ENCODE peak calls at places on chromosomes 11 and 22, in four cellular contexts. T, G, J and Z are unnamed samples.

GRCh38 chr22:44063462-44064371 is 39.6 kb downstream of the PARVB start:
- DNase-seq in T (no peak), G (no peak), J (no peak), Z (no peak)

GRCh38 chr11:73204711-73205121 is 13.4 kb upstream of the P2RY2 start:
- DNase-seq in T (no peak), G (no peak), J (no peak), Z (no peak)

GRCh38 chr22:26565181-26565580 is 24.8 kb downstream of the TPST2 start:
- DNase-seq in T (no peak), G (no peak), J (no peak), Z (peak; percentile 14)

GRCh38 chr11:35373284-35373933 is 45.9 kb downstream of the SLC1A2 start:
- DNase-seq in T (no peak), G (no peak), J (peak; percentile 74), Z (no peak)

GRCh38 chr11:43268786-43269185 is 43.0 kb upstream of the API5 start:
- DNase-seq in T (no peak), G (no peak), J (no peak), Z (no peak)

GRCh38 chr11:64713031-64713780 is 9.8 kb downstream of the NRXN2 start:
- DNase-seq in T (no peak), G (no peak), J (peak; percentile 48), Z (peak; percentile 36)

GRCh38 chr22:43921361-43921760 is 2.2 kb upstream of the PNPLA3 start:
- DNase-seq in T (no peak), G (peak; percentile 65), J (no peak), Z (no peak)

GRCh38 chr22:20015971-20016733 is 471 bp downstream of the ARVCF start:
- DNase-seq in T (peak; percentile 28), G (no peak), J (peak; percentile 12), Z (no peak)

GRCh38 chr11:35303596-35304392 is 115.6 kb downstream of the SLC1A2 start:
- DNase-seq in T (peak; percentile 87), G (peak; percentile 11), J (peak; percentile 83), Z (no peak)

GRCh38 chr11:21056644-21057043 is 387.3 kb downstream of the NELL1 start:
- DNase-seq in T (no peak), G (no peak), J (no peak), Z (no peak)

GRCh38 chr11:12077535-12078280 is 32.7 kb upstream of the MICAL2 start:
- DNase-seq in T (no peak), G (no peak), J (no peak), Z (no peak)

GRCh38 chr22:40036591-40037225 is 42.0 kb downstream of the FAM83F start:
- DNase-seq in T (peak; percentile 32), G (peak; percentile 49), J (peak; percentile 82), Z (peak; percentile 59)

DNA sequence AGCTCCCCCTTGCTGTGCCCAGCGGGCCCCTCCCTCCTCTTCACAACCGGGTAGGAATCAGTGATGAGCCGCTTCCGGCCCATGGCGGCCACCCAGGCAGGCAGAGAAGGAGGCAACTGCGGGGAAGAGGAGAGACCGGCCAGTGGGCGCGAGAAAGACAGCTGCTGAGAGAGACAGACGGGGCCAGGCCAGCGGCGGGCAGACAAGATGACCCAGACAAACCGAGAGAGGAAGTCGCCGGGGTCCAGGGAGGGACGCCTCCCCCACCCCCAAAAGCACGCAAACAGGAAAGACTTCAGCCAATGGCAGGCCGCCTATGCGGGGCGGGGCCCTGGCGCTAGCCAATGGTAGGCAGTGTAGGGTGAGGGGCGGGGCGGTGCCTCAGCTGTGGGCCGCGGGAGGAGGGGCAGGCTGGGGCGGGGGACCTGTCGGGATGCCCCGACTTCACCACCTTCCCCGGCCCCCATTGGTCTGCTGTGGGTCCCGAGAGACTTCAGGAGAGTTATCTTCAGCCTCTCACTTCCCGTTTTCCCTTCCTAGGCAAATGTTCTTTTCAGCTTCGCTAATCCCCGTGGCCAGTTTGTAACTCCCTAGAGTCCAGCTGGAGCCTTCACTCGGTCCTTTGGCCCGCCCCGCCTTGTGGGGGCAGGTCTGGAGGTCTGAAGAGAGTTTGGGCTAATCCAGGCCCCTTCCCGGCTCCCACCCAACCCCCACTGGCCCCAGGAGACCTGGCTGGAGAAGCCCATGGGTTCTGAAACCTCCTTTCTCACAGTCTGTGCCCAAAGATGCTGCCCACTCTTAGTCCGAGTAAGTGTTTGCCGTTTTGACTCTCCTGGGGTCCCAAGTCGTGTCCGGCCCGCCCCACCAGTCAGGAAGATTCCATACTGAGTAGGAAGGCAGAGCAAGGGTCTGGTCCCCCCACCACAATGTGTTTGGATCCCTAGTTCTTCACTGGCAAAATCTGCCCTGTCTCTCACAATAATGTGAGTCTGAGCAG is at the start of gene POLD4:
- DNase-seq in T (peak; percentile 99), G (peak; percentile 97), J (peak; percentile 97), Z (peak; percentile 95)
- H3K27ac ChIP-seq in T (peak within 1 kb of the TSS; percentile 99), G (peak within 1 kb of the TSS; percentile 97), J (peak within 1 kb of the TSS; percentile 93), Z (peak within 1 kb of the TSS; percentile 97)

DNA sequence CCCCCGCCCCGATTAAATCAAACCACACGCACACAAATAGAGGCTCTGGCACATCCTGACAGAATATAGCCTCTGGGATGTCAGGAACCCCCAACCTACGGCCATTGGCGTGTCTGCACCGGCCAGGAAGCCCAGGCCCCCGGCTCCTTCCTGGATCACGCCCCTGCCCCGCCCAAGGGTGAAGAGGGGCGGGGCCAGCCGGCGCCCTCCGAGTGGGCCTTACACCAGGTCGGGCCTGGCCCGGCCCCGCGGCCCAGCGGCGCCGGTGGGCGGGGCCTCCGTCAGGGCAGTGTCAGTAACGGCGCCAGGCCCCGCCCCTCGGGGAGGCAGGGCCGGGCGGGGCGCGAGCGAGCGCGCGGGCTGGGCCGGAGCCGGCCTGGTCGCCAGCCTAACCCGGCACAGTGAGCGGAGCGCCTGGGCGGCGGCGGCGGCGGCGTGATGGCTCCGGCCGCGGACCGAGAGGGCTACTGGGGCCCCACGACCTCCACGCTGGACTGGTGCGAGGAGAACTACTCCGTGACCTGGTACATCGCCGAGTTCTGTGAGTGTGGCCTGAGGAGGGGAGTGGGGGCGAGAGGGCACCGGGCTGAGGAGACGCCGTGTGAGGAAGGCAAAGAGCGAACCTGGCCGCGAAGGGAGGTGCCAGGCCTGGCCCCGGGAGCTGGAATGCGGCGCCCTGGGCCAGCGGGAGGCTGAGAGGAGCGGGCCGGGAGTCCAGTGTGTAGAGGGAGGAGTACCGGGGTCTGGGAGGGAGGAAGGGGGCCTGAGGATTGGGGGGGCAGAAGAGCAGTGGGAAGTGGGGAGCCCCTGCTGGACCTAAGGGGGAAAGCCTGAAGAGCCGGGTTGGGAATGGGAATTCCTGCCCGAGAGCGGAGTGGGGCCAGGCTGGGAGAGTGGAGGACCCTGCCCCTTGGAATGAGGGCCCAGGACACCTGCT is at the start of gene ACER3:
- DNase-seq in T (peak; percentile 90), G (peak; percentile 69), J (peak; percentile 90), Z (peak; percentile 92)
- TF ChIP-seq CTCF in T (peak; percentile 9), G (peak; percentile 61), J (no peak), Z (peak; percentile 47)

GRCh38 chr22:36860017-36860416 is 789 bp upstream of the NCF4 start:
- DNase-seq in T (no peak), G (no peak), J (no peak), Z (peak; percentile 36)
- H3K27ac ChIP-seq in T (no peak overlapping the region), G (no peak overlapping the region), J (no peak overlapping the region), Z (no peak overlapping the region)

DNA sequence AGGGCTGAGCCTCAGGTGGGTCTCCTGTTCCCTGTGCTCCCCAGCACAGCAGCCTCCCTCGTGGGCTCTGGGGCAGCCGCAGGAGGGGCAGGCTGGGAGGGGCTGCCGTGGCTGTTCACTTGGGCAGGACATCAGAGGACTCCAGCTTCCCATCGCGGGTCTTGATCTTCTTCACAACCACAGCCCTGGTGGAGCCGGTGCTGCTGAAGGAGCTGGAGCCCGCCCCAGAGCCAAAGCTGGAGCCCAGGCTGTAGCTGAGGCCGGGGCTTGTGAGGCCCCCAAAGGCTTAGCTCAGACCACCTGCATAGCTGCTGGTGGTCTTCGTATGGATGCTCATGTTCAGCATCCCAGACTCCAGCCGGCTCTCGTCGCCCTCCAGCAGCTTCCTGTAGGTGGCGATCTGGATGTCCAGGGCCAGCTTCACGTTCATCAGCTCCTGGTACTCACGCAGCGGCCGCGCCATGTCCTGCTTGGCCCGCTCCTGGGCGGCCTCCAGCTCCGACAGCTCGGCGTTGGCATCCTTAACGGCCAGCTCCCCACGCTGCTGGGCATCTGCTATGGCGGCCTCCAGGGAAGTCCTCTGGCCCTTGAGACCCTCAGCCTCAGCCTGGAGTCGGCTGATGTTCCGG is 126.1 kb downstream of the NECTIN1 start:
- DNase-seq in T (no peak), G (no peak), J (no peak), Z (no peak)
- TF ChIP-seq CTCF in T (no peak), G (peak; percentile 44), J (no peak), Z (no peak)

GRCh38 chr11:6745465-6746015 is 26.2 kb downstream of the OR2AG2 start:
- DNase-seq in T (no peak), G (no peak), J (no peak), Z (no peak)

GRCh38 chr11:6747097-6747662 is 24.6 kb downstream of the OR2AG2 start:
- DNase-seq in T (no peak), G (no peak), J (no peak), Z (no peak)

GRCh38 chr11:6746086-6746618 is 25.6 kb downstream of the OR2AG2 start:
- DNase-seq in T (no peak), G (no peak), J (no peak), Z (no peak)

GRCh38 chr11:6745018-6745417 is 26.8 kb downstream of the OR2AG2 start:
- DNase-seq in T (no peak), G (no peak), J (no peak), Z (no peak)

DNA sequence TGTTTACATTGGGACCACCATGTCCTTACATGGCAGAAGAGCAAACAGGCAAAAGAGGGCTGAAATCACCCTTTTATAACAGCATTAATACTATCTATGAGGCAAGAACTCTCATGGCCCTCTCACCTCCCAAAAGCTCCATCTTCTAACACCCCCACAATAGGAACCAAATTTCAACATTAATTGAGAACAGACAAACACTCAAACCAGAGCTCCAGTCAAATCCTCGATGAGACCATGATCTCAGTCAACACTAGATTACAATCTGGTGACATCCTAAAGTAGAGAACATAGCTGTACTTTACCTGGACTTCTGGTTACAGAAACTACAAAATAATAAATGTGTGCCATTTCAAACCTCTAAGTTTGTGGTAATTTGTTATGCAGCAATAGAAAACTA is 25.1 kb downstream of the OR2AG2 start:
- DNase-seq in T (no peak), G (no peak), J (no peak), Z (no peak)
- H3K27ac ChIP-seq in T (peak overlapping the region; percentile 2), G (no peak overlapping the region), J (no peak overlapping the region), Z (no peak overlapping the region)

DNA sequence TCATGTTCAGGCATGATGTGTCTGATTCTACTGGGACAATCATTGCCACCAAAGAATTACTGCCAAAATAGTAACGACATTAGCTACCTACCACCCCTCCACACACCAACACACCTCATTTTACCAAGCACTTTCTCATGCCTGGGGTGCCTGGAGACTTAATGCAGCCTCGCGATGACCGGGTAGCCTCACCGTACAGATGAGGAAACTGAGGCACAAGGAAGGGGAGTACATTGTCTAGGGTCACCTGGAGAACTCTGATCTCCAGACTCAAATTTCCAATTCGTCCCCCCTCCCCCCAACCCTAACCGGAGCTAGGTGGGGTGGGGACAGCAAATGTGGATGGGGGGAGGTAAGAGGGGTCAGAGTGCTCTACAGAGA is 2.7 kb upstream of the RTN4RL2 start:
- DNase-seq in T (no peak), G (no peak), J (no peak), Z (no peak)
- TF ChIP-seq CTCF in T (no peak), G (no peak), J (no peak), Z (peak; percentile 44)